ENCODE peak calls at places on chromosomes 11 and 22, in four cellular contexts. I, Q, P and T are unnamed samples.
A peak's percentile ranks its signal among the peaks of the same experiment; 100 is the strongest.

GRCh38 chr11:67002297-67002913 is 20.5 kb upstream of the SYT12 start:
- DNase-seq in P (no peak), I (no peak), Q (no peak), T (no peak)

GRCh38 chr22:25148149-25148691 is 51.4 kb upstream of the CRYBB3 start:
- DNase-seq in P (no peak), I (peak; percentile 39), Q (no peak), T (no peak)

GRCh38 chr22:29946220-29946619 is 63.2 kb downstream of the MTMR3 start:
- DNase-seq in Q (no peak), I (no peak), P (no peak), T (no peak)

GRCh38 chr11:115279831-115280761 is 224.1 kb downstream of the CADM1 start:
- DNase-seq in P (no peak), Q (no peak), I (no peak), T (peak; percentile 83)

GRCh38 chr11:57432714-57433163 is 5.8 kb upstream of the SLC43A3 start:
- DNase-seq in Q (no peak), I (peak; percentile 56), P (peak; percentile 61), T (peak; percentile 33)

GRCh38 chr11:19546325-19546724 is 166.3 kb upstream of the NAV2 start:
- DNase-seq in P (no peak), Q (no peak), I (no peak), T (no peak)

GRCh38 chr11:34050536-34050935 is 995 bp upstream of the CAPRIN1 start:
- DNase-seq in Q (peak; percentile 57), P (no peak), I (no peak), T (no peak)

GRCh38 chr11:36149538-36150242 is 139.5 kb downstream of the COMMD9 start:
- DNase-seq in Q (peak; percentile 86), I (peak; percentile 76), P (peak; percentile 43), T (peak; percentile 95)

GRCh38 chr22:42699281-42699681 is 21.4 kb downstream of the A4GALT start:
- DNase-seq in I (no peak), Q (no peak), P (no peak), T (peak; percentile 73)

GRCh38 chr22:37582526-37582925 is 2.6 kb upstream of the LGALS2 start:
- DNase-seq in P (no peak), I (no peak), Q (no peak), T (no peak)

GRCh38 chr11:96052921-96053631 is 129.2 kb upstream of the MTMR2 start:
- DNase-seq in Q (peak; percentile 64), I (no peak), P (no peak), T (peak; percentile 64)

GRCh38 chr22:39297490-39298193 is 21.8 kb downstream of the RPL3 start:
- DNase-seq in Q (no peak), I (peak; percentile 58), P (no peak), T (no peak)

GRCh38 chr22:45525480-45525879 is 22.8 kb downstream of the FBLN1 start:
- DNase-seq in Q (no peak), I (no peak), P (no peak), T (no peak)

GRCh38 chr11:28581286-28582242 is 473.4 kb downstream of the METTL15 start:
- DNase-seq in I (no peak), P (no peak), Q (no peak), T (no peak)

DNA sequence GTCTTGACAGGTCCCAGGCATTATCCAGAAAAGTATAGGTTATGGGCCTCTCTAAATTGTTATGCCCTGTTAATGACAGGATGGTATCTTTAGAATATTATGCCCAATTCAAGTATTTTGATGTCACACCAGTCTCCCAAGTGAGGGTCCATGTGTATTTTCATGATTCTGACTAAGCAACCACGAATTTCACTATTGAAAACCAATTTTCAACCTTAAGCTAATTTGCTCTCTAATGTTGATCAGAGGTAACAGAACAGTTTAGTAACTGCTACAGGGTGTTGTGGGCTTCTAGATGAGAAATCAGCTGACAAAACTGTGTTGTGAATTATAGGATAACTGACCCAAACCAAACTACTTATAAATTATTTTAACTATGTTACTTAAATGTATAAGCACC is 48.0 kb upstream of the SORL1-AS1 start:
- DNase-seq in I (no peak), Q (no peak), P (no peak), T (no peak)
- H3K9me3 ChIP-seq in I (no peaks in the 10 kb centered on the region), Q (no peaks in the 10 kb centered on the region), P (no peaks in the 10 kb centered on the region), T (no peaks in the 10 kb centered on the region)

DNA sequence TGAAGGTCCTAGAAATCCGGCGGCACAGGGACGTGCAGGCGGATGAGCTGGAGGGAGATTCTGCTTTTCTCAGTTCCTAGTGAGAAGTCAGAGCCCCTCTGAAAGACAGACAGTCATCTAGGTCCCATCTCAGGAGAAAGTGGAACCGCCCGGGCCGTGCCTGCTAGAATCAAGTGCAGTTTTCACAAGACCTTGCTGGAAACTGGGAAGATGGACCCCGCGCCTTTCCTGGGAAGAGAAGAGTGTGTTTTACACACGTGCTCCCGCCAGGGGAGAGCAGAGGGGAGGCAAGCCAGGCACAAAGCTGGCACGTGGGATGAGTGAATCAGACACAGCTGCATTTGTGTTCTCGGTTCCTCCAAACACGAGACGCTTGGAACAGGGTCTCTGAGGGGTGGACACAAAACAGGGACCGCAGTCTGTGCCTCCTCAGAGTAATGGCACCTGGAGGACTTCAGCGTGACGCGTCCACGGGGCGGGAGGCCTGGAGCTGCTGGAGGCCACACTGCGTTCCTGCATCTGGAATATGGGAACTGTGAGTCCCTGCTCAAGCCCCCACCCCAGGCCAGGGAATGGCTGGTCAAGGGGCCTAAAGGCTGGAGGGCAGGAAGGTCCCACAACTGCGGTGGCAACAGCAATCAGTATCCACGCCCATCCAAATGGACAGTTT is 218.3 kb downstream of the BRD1 start:
- DNase-seq in Q (no peak), P (peak; percentile 41), I (no peak), T (no peak)
- H3K9me3 ChIP-seq in Q (peaks cover 6% of the 10 kb centered on the region), P (peaks cover 19% of the 10 kb centered on the region), I (no peaks in the 10 kb centered on the region), T (peaks cover 4% of the 10 kb centered on the region)

DNA sequence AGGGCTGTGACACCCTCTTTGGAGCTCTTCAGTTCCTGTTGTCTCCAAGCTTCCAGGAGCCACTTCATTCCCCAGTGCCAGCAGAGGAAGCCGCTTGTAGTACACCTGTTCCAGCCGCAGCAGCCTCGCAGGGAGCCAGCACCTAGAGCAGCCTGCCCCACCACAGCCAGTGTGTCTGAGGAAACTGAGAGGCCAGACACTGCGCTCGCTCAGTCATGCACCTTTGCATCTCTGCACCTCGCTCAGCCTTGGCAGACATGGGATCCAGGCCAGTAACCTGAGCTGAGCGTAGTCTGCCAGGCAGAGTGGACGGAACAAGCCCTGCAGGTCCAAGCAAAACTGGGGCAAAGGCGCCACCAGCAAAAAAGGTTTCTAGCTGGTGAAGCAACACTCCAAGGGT is 1072.1 kb downstream of the JRKL start:
- DNase-seq in I (no peak), P (no peak), Q (no peak), T (no peak)
- H3K9me3 ChIP-seq in I (no peaks in the 10 kb centered on the region), P (no peaks in the 10 kb centered on the region), Q (peaks cover 63% of the 10 kb centered on the region), T (no peaks in the 10 kb centered on the region)

GRCh38 chr11:110691961-110692360 is 20.3 kb downstream of the ARHGAP20 start:
- DNase-seq in I (no peak), P (no peak), Q (no peak), T (no peak)
- H3K9me3 ChIP-seq in I (no peaks in the 10 kb centered on the region), P (no peaks in the 10 kb centered on the region), Q (no peaks in the 10 kb centered on the region), T (no peaks in the 10 kb centered on the region)